ENCODE peak calls at places on chromosomes 3 and 15, in ten cellular contexts. D, Y, A, Z, N, G, C, X, S and E are unnamed samples.

GRCh38 chr15:23401627-23402026 is 45.4 kb downstream of the GOLGA6L2 start:
- DNase-seq in S (no peak), N (no peak), D (no peak), Z (no peak), G (peak), A (no peak), Y (no peak), C (no peak), X (no peak), E (no peak)

GRCh38 chr3:19825175-19825574 is 108.8 kb downstream of the EFHB start:
- DNase-seq in S (no peak), C (no peak), Y (no peak), D (no peak), X (no peak), Z (no peak), N (no peak), G (no peak), A (no peak), E (no peak)

GRCh38 chr15:67433495-67434099 is 87.3 kb upstream of the C15orf61 start:
- DNase-seq in Y (peak), A (no peak), X (peak), D (peak), C (peak), Z (peak), S (peak), N (peak), G (no peak), E (peak)

GRCh38 chr3:65867463-65868210 is 171.1 kb downstream of the MAGI1 start:
- DNase-seq in N (no peak), C (no peak), A (no peak), Y (no peak), G (no peak), D (no peak), Z (no peak), S (no peak), X (no peak), E (no peak)

GRCh38 chr3:13584427-13584891 is 35.5 kb downstream of the FBLN2 start:
- DNase-seq in Y (no peak), G (peak), N (no peak), Z (no peak), X (no peak), S (no peak), A (no peak), C (no peak), D (no peak), E (peak)

GRCh38 chr3:192727032-192727847 is at the start of gene FGF12:
- DNase-seq in S (no peak), C (peak), Y (peak), G (peak), Z (peak), A (no peak), D (peak), N (peak), X (peak), E (no peak)

GRCh38 chr15:99507732-99508571 is 57.8 kb upstream of the MEF2A start:
- DNase-seq in A (no peak), X (no peak), N (peak), D (no peak), G (no peak), Z (peak), C (no peak), S (no peak), Y (peak), E (no peak)

GRCh38 chr3:189900578-189900977 is 220.1 kb downstream of the P3H2 start:
- DNase-seq in G (no peak), S (no peak), X (peak), N (no peak), Y (no peak), D (no peak), A (no peak), Z (no peak), C (no peak), E (no peak)

GRCh38 chr15:90192961-90193786 is 8.0 kb upstream of the SEMA4B start:
- DNase-seq in G (peak), A (no peak), Z (no peak), N (no peak), S (no peak), D (no peak), X (no peak), Y (no peak), C (no peak), E (no peak)

GRCh38 chr3:195219351-195220045 is 51.5 kb downstream of the XXYLT1 start:
- DNase-seq in C (no peak), Y (no peak), N (no peak), D (no peak), S (no peak), G (no peak), Z (no peak), A (no peak), X (peak), E (no peak)

GRCh38 chr15:49895337-49896223 is 223.5 kb downstream of the ATP8B4 start:
- DNase-seq in S (no peak), G (no peak), Z (no peak), N (no peak), A (no peak), D (no peak), X (no peak), Y (peak), C (no peak), E (no peak)

GRCh38 chr15:75620776-75621536 is 4.6 kb downstream of the SNUPN start:
- DNase-seq in Y (peak), N (no peak), C (no peak), D (peak), G (peak), S (peak), Z (no peak), A (no peak), X (peak), E (no peak)

GRCh38 chr15:48176097-48176496 is 2.0 kb downstream of the MYEF2 start:
- DNase-seq in C (no peak), X (no peak), N (no peak), G (no peak), A (no peak), D (no peak), S (no peak), Z (no peak), Y (no peak), E (no peak)

GRCh38 chr3:164791263-164791662 is 287.0 kb downstream of the SI start:
- DNase-seq in G (no peak), A (no peak), N (no peak), D (no peak), Z (no peak), S (no peak), C (no peak), X (no peak), Y (no peak), E (no peak)

GRCh38 chr3:151203053-151203420 is at the start of gene GPR171:
- DNase-seq in Z (peak), C (no peak), Y (no peak), S (no peak), G (no peak), D (no peak), N (no peak), A (peak), X (no peak), E (no peak)

GRCh38 chr15:38029741-38030140 is 95.3 kb downstream of the TMCO5A start:
- DNase-seq in N (no peak), Y (peak), D (no peak), G (no peak), X (no peak), A (no peak), Z (no peak), S (no peak), C (no peak), E (no peak)

GRCh38 chr15:38030609-38031008 is 96.2 kb downstream of the TMCO5A start:
- DNase-seq in Z (peak), G (no peak), N (no peak), D (no peak), S (no peak), Y (no peak), C (no peak), A (no peak), X (no peak), E (no peak)

GRCh38 chr15:38024293-38025091 is 90.1 kb downstream of the TMCO5A start:
- DNase-seq in C (no peak), Y (no peak), N (no peak), Z (no peak), A (no peak), S (no peak), D (no peak), X (no peak), G (no peak), E (no peak)

GRCh38 chr15:38028869-38029268 is 94.4 kb downstream of the TMCO5A start:
- DNase-seq in N (no peak), G (no peak), X (no peak), D (no peak), C (no peak), Z (no peak), A (no peak), S (peak), Y (peak), E (no peak)
- TF ChIP-seq CTCF in N (no peak), G (no peak), X (no peak), D (no peak), C (no peak), Z (no peak), A (no peak), S (peak), Y (peak), E (no peak)

GRCh38 chr3:46558184-46559029 is 7.7 kb downstream of the LRRC2 start:
- DNase-seq in S (peak), C (peak), Z (peak), A (peak), N (peak), Y (peak), X (peak), G (peak), D (peak), E (peak)
- TF ChIP-seq CTCF in S (peak), C (peak), Z (peak), A (peak), N (peak), Y (peak), X (peak), G (peak), D (peak), E (peak)

GRCh38 chr15:42094512-42094963 is at the start of gene PLA2G4D:
- DNase-seq in C (no peak), A (no peak), X (peak), Y (no peak), G (no peak), Z (peak), S (no peak), D (no peak), N (no peak), E (no peak)
- TF ChIP-seq CTCF in C (no peak), A (no peak), X (no peak), Y (no peak), G (no peak), Z (no peak), S (no peak), D (no peak), N (no peak), E (no peak)

DNA sequence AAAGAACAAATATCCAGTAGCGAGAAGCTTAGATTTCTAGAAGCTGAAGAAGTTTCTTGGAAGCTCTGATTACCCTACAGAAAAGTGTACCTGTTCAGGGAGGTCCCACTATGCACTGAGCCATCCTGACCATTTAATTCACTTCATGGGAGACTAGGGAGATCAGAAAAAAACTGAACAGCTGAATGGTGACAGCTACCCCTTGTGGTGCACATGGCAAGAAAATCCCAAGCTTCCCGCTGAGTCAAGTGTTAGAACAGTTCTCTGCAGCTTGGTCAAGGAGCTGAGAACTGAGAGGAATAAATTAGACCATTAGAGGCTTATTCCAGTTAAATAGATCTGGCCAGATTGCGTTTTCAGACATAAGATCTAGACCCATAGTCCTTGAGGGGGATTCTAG is 197.2 kb upstream of the VEPH1 start:
- DNase-seq in Y (peak), Z (no peak), G (no peak), X (no peak), D (no peak), N (no peak), S (no peak), A (no peak), C (no peak), E (no peak)
- TF ChIP-seq CTCF in Y (no peak), Z (no peak), G (no peak), X (no peak), D (no peak), N (no peak), S (peak), A (no peak), C (no peak), E (no peak)

GRCh38 chr3:16761576-16761975 is 123.2 kb upstream of the PLCL2 start:
- DNase-seq in S (peak), G (no peak), Y (no peak), Z (no peak), A (no peak), N (no peak), X (no peak), C (no peak), D (no peak), E (no peak)
- TF ChIP-seq CTCF in S (no peak), G (no peak), Y (no peak), Z (no peak), A (no peak), N (no peak), X (no peak), C (no peak), D (no peak), E (no peak)